ENCODE peak calls at places on chromosomes 11 and 22, in five cellular contexts. I, R, N, J and Q are unnamed samples.

GRCh38 chr22:46050916-46051614 is 74.1 kb upstream of the WNT7B start:
- DNase-seq in I (no peak), R (peak), N (no peak), J (no peak), Q (no peak)

GRCh38 chr22:43147821-43148220 is 3.5 kb upstream of the TSPO start:
- DNase-seq in I (no peak), R (no peak), N (no peak), J (no peak), Q (no peak)

GRCh38 chr22:28426346-28427132 is 253.1 kb downstream of the TTC28 start:
- DNase-seq in I (no peak), R (no peak), N (no peak), J (peak), Q (peak)

GRCh38 chr11:3129591-3130268 is 35.4 kb downstream of the OSBPL5 start:
- DNase-seq in I (no peak), R (peak), N (no peak), J (no peak), Q (no peak)

GRCh38 chr11:19071255-19071654 is 10.7 kb upstream of the MRGPRX2 start:
- DNase-seq in I (peak), R (peak), N (peak), J (peak), Q (peak)

GRCh38 chr11:20353829-20354434 is 9.6 kb upstream of the HTATIP2 start:
- DNase-seq in I (peak), R (no peak), N (peak), J (peak), Q (no peak)

GRCh38 chr11:118679483-118679882 is at the start of gene TREH:
- DNase-seq in I (no peak), R (no peak), N (no peak), J (no peak), Q (no peak)

GRCh38 chr11:9568854-9569587 is 4.4 kb upstream of the WEE1 start:
- DNase-seq in I (peak), R (peak), N (peak), J (peak), Q (peak)

GRCh38 chr11:77191823-77192495 is 63.9 kb downstream of the MYO7A start:
- DNase-seq in I (peak), R (no peak), N (no peak), J (peak), Q (peak)

GRCh38 chr22:44888491-44888941 is 121.3 kb downstream of the PHF21B start:
- DNase-seq in I (no peak), R (no peak), N (no peak), J (no peak), Q (no peak)

GRCh38 chr11:74466916-74467885 is at the start of gene KCNE3:
- DNase-seq in I (no peak), R (no peak), N (no peak), J (peak), Q (no peak)

GRCh38 chr22:38618682-38619081 is 37.5 kb downstream of the FAM227A start:
- DNase-seq in I (no peak), R (no peak), N (no peak), J (peak), Q (no peak)

GRCh38 chr22:50031189-50032091 is 18.9 kb upstream of the IL17REL start:
- DNase-seq in I (no peak), R (no peak), N (no peak), J (no peak), Q (no peak)

GRCh38 chr11:17915500-17916143 is 97.2 kb downstream of the SERGEF start:
- DNase-seq in I (peak), R (peak), N (no peak), J (peak), Q (peak)

GRCh38 chr11:60951909-60952741 is at the start of gene SLC15A3:
- DNase-seq in I (peak), R (peak), N (peak), J (peak), Q (peak)

GRCh38 chr22:39472570-39473556 is 16.1 kb downstream of the MGAT3 start:
- DNase-seq in I (no peak), R (no peak), N (no peak), J (peak), Q (peak)

GRCh38 chr11:26806209-26806608 is 84.3 kb upstream of the SLC5A12 start:
- DNase-seq in I (no peak), R (no peak), N (no peak), J (peak), Q (no peak)

GRCh38 chr11:119421941-119422504 is 949 bp downstream of the THY1 start:
- DNase-seq in I (peak), R (no peak), N (no peak), J (no peak), Q (no peak)

GRCh38 chr11:93652161-93652597 is 9.3 kb upstream of the CEP295 start:
- DNase-seq in I (no peak), R (no peak), N (peak), J (peak), Q (no peak)

GRCh38 chr11:9274499-9275228 is 9.5 kb upstream of the DENND5A start:
- DNase-seq in I (no peak), R (no peak), N (no peak), J (no peak), Q (no peak)

GRCh38 chr11:3109921-3110706 is 52.9 kb upstream of the CARS1 start:
- DNase-seq in I (peak), R (peak), N (peak), J (peak), Q (peak)

GRCh38 chr22:35981900-35982299 is 46.7 kb downstream of the RBFOX2 start:
- DNase-seq in I (no peak), R (no peak), N (no peak), J (no peak), Q (no peak)

GRCh38 chr11:119148855-119149370 is at the start of gene ABCG4:
- DNase-seq in I (peak), R (no peak), N (peak), J (no peak), Q (no peak)

GRCh38 chr11:14620027-14620511 is 23.5 kb upstream of the PDE3B start:
- DNase-seq in I (no peak), R (no peak), N (no peak), J (peak), Q (no peak)

GRCh38 chr11:112357488-112357887 is 96.8 kb upstream of the PLET1 start:
- DNase-seq in I (no peak), R (no peak), N (no peak), J (no peak), Q (no peak)

GRCh38 chr22:43331064-43331435 is 12.1 kb downstream of the SCUBE1 start:
- DNase-seq in I (no peak), R (no peak), N (no peak), J (no peak), Q (no peak)

GRCh38 chr11:118774032-118774431 is 16.9 kb downstream of the DDX6 start:
- DNase-seq in I (no peak), R (no peak), N (no peak), J (no peak), Q (no peak)

GRCh38 chr22:30117256-30117655 is 37.0 kb downstream of the HORMAD2 start:
- DNase-seq in I (no peak), R (no peak), N (no peak), J (no peak), Q (no peak)

GRCh38 chr11:94768602-94769511 is 701 bp downstream of the AMOTL1 start:
- DNase-seq in I (no peak), R (peak), N (no peak), J (no peak), Q (no peak)

GRCh38 chr11:30423886-30424285 is 101.0 kb downstream of the ARL14EP start:
- DNase-seq in I (no peak), R (no peak), N (no peak), J (no peak), Q (no peak)

GRCh38 chr11:117315285-117316196 is 515 bp downstream of the BACE1 start:
- DNase-seq in I (peak), R (no peak), N (peak), J (no peak), Q (no peak)

GRCh38 chr11:80958414-80958813 is 1517.6 kb upstream of the TENM4 start:
- DNase-seq in I (no peak), R (no peak), N (no peak), J (peak), Q (peak)

GRCh38 chr11:14622241-14622954 is 21.2 kb upstream of the PDE3B start:
- DNase-seq in I (no peak), R (no peak), N (no peak), J (peak), Q (no peak)

GRCh38 chr11:72543849-72544535 is 109.7 kb upstream of the CLPB start:
- DNase-seq in I (no peak), R (no peak), N (no peak), J (no peak), Q (no peak)

GRCh38 chr22:24146791-24147353 is 34.4 kb upstream of the SUSD2 start:
- DNase-seq in I (no peak), R (peak), N (no peak), J (peak), Q (peak)

GRCh38 chr11:117221775-117222517 is 9.9 kb downstream of the PCSK7 start:
- DNase-seq in I (no peak), R (peak), N (no peak), J (no peak), Q (no peak)

GRCh38 chr22:49508561-49508960 is 319.1 kb downstream of the BRD1 start:
- DNase-seq in I (no peak), R (no peak), N (no peak), J (no peak), Q (no peak)

GRCh38 chr22:32584650-32585049 is 110.0 kb downstream of the FBXO7 start:
- DNase-seq in I (no peak), R (no peak), N (no peak), J (peak), Q (no peak)

GRCh38 chr11:17593466-17594245 is 46.6 kb downstream of the OTOG start:
- DNase-seq in I (no peak), R (no peak), N (no peak), J (no peak), Q (no peak)

GRCh38 chr11:67303132-67303988 is at the start of gene SSH3:
- DNase-seq in I (peak), R (peak), N (no peak), J (peak), Q (peak)